ENCODE peak calls at places on chromosome 1, in six cellular contexts. M is hepatocyte, H is testis, O is psoas muscle, S is fibroblast of pulmonary artery, R is mucosa of descending colon. T is an unnamed sample.

GRCh38 chr1:150420560-150421265 is 56.8 kb downstream of the RPRD2 start:
- DNase-seq in O (no peak), H (no peak), R (no peak), M (no peak), S (peak; percentile 59), T (peak; percentile 8)

GRCh38 chr1:107963009-107963408 is 2.0 kb downstream of the VAV3 start:
- DNase-seq in R (no peak), S (no peak), M (no peak), O (no peak), H (no peak), T (no peak)

GRCh38 chr1:182299728-182300581 is 91.6 kb downstream of the GLUL start:
- DNase-seq in M (peak; percentile 68), S (peak; percentile 3), H (peak; percentile 52), O (peak; percentile 72), R (peak; percentile 60), T (no peak)

GRCh38 chr1:185139231-185139630 is 17.5 kb downstream of the TRMT1L start:
- DNase-seq in S (no peak), R (no peak), H (peak; percentile 32), M (no peak), O (no peak), T (no peak)

GRCh38 chr1:182340233-182341058 is 51.1 kb downstream of the GLUL start:
- DNase-seq in M (no peak), H (no peak), R (no peak), O (no peak), S (no peak), T (peak; percentile 79)

GRCh38 chr1:230794431-230794830 is 47.2 kb downstream of the CAPN9 start:
- DNase-seq in M (no peak), H (no peak), R (peak; percentile 13), S (no peak), O (no peak), T (no peak)

GRCh38 chr1:91850708-91851107 is 35.2 kb downstream of the TGFBR3 start:
- DNase-seq in O (no peak), S (peak; percentile 33), R (no peak), M (no peak), H (no peak), T (no peak)

GRCh38 chr1:147073062-147073432 is 99.2 kb downstream of the PRKAB2 start:
- DNase-seq in H (no peak), R (no peak), O (no peak), S (no peak), M (no peak), T (no peak)

GRCh38 chr1:115729765-115730164 is 38.7 kb downstream of the CASQ2 start:
- DNase-seq in R (no peak), S (no peak), O (no peak), H (no peak), M (no peak), T (no peak)

GRCh38 chr1:185531838-185532237 is 202.4 kb upstream of the HMCN1 start:
- DNase-seq in S (no peak), H (no peak), M (no peak), R (no peak), O (no peak), T (no peak)

GRCh38 chr1:19384113-19384512 is 72.0 kb downstream of the SLC66A1 start:
- DNase-seq in S (peak; percentile 62), O (no peak), M (peak; percentile 77), R (peak; percentile 36), H (peak; percentile 44), T (no peak)

GRCh38 chr1:93150729-93151128 is 29.5 kb downstream of the TMED5 start:
- DNase-seq in R (no peak), O (no peak), S (no peak), H (no peak), M (no peak), T (no peak)

GRCh38 chr1:149888160-149888998 is 11.0 kb upstream of the BOLA1 start:
- DNase-seq in O (peak; percentile 92), H (peak; percentile 85), R (peak; percentile 87), M (peak; percentile 93), S (peak; percentile 92), T (no peak)

GRCh38 chr1:41612953-41613352 is 128.5 kb upstream of the EDN2 start:
- DNase-seq in M (no peak), R (peak; percentile 7), S (peak; percentile 35), O (no peak), H (no peak), T (no peak)

GRCh38 chr1:247400685-247401084 is 15.3 kb upstream of the NLRP3 start:
- DNase-seq in R (no peak), M (no peak), O (no peak), H (no peak), S (no peak), T (no peak)
- TF ChIP-seq CTCF in R (no peak), M (no peak), O (no peak), H (no peak), S (no peak), T (no peak)

DNA sequence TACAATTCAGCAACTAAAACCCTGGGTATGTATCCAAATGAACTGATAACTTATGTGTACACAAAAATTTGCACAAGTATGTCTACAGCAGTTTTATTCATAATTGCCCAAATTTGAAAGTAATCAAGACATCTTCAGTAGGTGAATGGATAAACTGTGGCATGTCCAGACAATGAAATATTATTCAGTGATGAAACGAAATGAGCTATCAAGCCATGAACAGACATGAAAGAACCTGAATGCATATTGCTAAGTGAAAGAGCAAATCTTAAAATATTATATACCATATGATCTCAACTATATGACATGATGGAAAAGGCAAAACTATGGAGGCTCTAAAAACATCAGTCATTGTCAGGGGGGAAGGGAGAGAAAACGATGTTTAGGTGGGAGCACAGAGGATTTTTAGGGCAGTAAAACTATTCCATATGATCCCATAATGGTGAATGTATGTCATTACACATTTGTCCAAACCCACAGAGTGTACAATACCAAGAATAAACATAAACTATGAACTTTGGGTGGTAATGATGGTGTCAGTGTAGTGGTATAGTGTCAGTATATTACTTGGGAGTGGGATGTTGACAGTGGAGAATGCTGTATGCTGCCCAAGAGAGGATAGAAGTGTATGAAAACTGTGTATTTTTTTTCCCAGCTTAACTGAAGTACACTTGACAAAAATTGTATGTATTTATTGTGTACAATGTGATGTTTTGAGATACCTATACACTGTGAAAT is 92.8 kb upstream of the PPP2R5A start:
- DNase-seq in H (no peak), S (no peak), R (no peak), O (no peak), M (no peak), T (no peak)
- H3K4me3 ChIP-seq in H (no peak overlapping the region), S (no peak overlapping the region), R (no peak overlapping the region), O (no peak overlapping the region), M (no peak overlapping the region), T (no peak overlapping the region)

DNA sequence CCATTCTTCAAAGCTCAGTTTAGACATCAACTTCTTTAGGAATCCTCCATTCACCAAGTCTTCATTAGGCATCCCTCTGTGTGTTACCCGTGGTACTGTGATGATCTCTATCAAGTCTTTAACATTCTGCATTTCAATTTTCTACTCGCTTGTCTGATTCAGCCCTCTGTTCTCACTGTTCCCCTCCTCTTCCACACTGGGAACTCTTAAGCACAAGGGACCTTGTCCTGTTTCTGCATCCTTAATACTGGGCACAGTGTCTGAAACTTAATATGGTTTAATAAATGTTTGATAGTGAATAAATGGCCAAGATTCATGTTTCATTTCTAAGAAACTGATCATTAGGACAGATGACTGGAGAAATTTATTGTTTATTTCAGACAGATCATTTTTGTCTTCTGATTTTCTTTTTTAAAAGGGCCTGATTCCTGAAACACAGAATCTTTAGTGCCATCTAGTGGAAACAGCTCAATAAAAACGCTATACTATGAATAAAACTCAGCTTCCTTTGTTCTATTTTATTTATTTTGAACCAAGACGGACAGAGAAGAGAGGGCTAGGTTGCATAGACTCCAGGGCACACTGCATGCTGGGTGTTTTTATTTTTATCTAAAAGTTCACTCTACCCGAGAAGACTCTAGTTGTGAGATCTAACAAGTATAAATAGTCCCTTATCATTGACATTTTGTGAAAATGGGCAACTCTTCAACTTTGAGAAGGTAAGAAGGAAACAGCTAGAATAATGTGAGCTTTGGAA is 7.0 kb upstream of the TRIM45 start:
- DNase-seq in O (no peak), H (no peak), M (peak; percentile 52), S (peak; percentile 75), R (no peak), T (peak; percentile 91)
- TF ChIP-seq CTCF in O (peak; percentile 58), H (no peak), M (peak; percentile 76), S (peak; percentile 56), R (no peak), T (peak; percentile 64)

DNA sequence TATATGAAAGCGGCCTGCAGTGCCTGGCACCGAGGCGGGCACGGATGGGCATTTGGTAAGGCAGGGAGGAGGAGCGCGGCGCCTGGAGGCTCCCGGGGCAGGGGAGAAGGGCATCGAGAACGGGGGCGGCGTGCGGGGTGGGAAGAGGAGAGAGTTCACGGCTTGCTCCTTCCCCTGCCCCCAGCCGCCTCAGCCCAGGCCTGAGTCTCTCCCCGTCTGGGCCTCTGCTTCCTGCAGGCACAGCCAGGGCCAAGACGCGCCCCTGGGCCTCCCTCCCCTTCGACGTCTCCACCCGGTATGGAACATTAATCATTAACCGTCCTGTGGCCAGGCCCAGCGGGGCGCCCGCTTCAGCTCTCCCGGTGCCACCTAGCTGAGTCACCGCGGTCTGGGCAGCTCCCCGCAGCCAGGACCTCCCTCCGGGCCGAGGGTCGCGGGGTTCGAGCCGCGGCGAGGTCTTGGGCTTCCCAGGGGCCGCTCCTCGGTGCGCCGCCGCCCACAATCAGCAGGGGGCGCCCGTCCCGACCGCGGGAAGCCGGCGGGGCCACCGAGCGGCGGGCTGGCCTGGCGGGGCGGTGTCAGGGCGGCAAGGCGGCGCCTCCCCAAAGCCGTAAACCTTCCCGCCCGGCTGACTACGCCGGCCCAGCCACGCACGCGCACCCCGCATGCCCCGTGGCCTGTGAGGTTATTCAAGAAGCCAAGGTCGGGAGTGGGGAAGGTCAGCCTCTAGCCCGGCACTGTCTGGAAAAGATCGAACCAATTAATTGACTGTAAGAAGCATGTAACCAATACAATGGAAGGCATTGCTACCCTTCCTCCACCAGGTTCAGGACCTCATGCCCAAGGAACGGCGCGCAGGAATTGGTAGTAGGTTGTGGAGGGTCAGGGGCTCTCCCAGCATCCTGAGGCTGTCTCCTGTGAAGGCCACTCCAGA is 23.4 kb upstream of the RD3 start:
- DNase-seq in S (peak; percentile 69), H (peak; percentile 74), O (peak; percentile 84), R (peak; percentile 92), M (peak; percentile 94), T (peak; percentile 97)
- H3K4me3 ChIP-seq in S (peak overlapping the region; percentile 40), H (peak overlapping the region; percentile 53), O (peak overlapping the region; percentile 58), R (no peak overlapping the region), M (no peak overlapping the region), T (peak overlapping the region; percentile 52)

GRCh38 chr1:111467805-111468716 is 5.7 kb upstream of the C1orf162 start:
- DNase-seq in M (no peak), H (no peak), S (no peak), R (no peak), O (no peak), T (no peak)
- TF ChIP-seq CTCF in M (no peak), H (no peak), S (no peak), R (no peak), O (no peak), T (no peak)

DNA sequence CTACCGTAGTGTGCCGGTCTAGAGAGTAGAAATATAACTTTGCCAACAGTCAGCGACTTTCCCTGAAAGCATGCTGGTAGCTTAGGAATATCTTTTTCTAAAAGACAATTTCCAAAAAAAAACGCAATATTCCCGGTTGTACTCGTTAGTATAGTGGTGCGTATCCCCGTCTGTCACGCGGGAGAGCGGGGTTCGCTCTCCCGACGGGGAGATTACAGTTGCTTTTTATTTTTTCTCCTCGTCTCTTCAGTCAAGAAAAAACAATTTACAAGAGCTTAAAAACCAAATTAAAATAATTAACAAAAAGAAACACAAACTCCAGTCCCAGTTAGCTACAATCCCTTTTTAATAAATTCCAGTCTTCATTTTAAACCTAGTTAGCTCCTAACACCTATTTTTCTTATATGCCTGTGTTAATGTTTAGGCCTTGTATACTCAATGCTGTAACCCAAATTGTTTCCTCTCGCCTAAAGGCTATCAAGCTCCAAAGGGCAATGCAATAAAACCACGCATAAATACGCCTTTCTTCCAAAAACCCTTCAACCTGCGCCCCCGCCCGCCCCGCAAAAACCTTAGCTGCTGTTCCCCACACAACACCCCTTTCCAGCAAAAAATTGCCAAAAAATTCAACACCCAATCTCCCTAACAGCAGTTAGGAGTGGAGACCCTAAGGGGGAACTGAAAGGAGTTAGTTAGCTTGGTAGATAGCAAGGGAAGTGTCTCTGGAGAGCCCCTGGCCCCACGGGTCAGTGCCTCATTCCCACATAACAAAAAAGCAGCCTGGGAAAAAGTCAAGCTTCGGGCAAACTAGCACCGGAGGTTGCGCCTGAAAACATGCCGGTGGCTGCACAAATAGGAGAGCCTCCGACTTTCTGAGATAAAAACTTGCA is 7.9 kb downstream of the HSPA6 start:
- DNase-seq in H (no peak), M (peak; percentile 16), O (no peak), R (no peak), S (no peak), T (no peak)
- H3K4me3 ChIP-seq in H (peak overlapping the region; percentile 69), M (peak overlapping the region; percentile 5), O (no peak overlapping the region), R (no peak overlapping the region), S (peak overlapping the region; percentile 67), T (peak overlapping the region; percentile 54)

T was measured in osteoblast.